ENCODE peak calls at places on chromosomes 16 and 17, in five cellular contexts. W is GM12878, P is body of pancreas, C is right lobe of liver, S is IMR-90. A is an unnamed sample.

GRCh38 chr17:64097196-64097936 is 32.6 kb downstream of the ERN1 start:
- ATAC-seq in C (no peak), W (no peak), S (peak), P (no peak), A (peak)

GRCh38 chr17:55089955-55090573 is 121.5 kb downstream of the STXBP4 start:
- ATAC-seq in C (peak), S (no peak), W (peak), P (no peak), A (no peak)

GRCh38 chr17:55584055-55584685 is 72.9 kb upstream of the SMIM36 start:
- ATAC-seq in S (no peak), P (no peak), C (peak), W (no peak), A (peak)

GRCh38 chr17:48505788-48506187 is 25.0 kb downstream of the HOXB1 start:
- ATAC-seq in S (peak), W (peak), P (peak), C (peak), A (peak)

GRCh38 chr17:81429353-81429774 is 34.1 kb downstream of the BAHCC1 start:
- ATAC-seq in W (peak), S (peak), C (peak), P (peak), A (peak)

GRCh38 chr17:38591759-38592241 is 14.0 kb downstream of the SRCIN1 start:
- ATAC-seq in P (no peak), C (peak), W (peak), S (no peak), A (no peak)

GRCh38 chr17:2054262-2054739 is 602 bp upstream of the HIC1 start:
- ATAC-seq in W (peak), C (no peak), S (peak), P (no peak), A (no peak)

GRCh38 chr17:18987862-18988545 is 16.6 kb downstream of the FAM83G start:
- ATAC-seq in S (no peak), P (no peak), C (peak), W (no peak), A (no peak)

GRCh38 chr17:76138896-76139248 is 2.2 kb downstream of the FOXJ1 start:
- ATAC-seq in S (no peak), W (no peak), C (no peak), P (no peak), A (no peak)

GRCh38 chr17:71057448-71057847 is 888.1 kb downstream of the KCNJ2 start:
- ATAC-seq in C (peak), P (no peak), W (no peak), S (no peak), A (no peak)

GRCh38 chr16:23482778-23483177 is 27.5 kb downstream of the GGA2 start:
- ATAC-seq in W (no peak), P (no peak), C (no peak), S (no peak), A (no peak)

GRCh38 chr17:9948967-9949366 is 43.9 kb upstream of the RCVRN start:
- ATAC-seq in S (no peak), C (no peak), P (peak), W (no peak), A (peak)

GRCh38 chr16:77599793-77600415 is 122.4 kb upstream of the NUDT7 start:
- ATAC-seq in P (no peak), C (peak), S (peak), W (peak), A (no peak)

GRCh38 chr17:82031885-82032627 is 578 bp downstream of the RAC3 start:
- ATAC-seq in P (peak), W (peak), C (peak), S (peak), A (no peak)

GRCh38 chr17:64378890-64379354 is 11.7 kb downstream of the PECAM1 start:
- ATAC-seq in W (peak), C (peak), S (no peak), P (no peak), A (peak)

GRCh38 chr17:38730526-38731379 is 612 bp downstream of the CISD3 start:
- ATAC-seq in S (peak), C (peak), P (peak), W (peak), A (peak)

GRCh38 chr17:41793749-41794602 is 7.5 kb upstream of the JUP start:
- ATAC-seq in S (no peak), P (peak), W (no peak), C (no peak), A (no peak)

GRCh38 chr17:69284646-69285045 is 42.3 kb downstream of the ABCA5 start:
- ATAC-seq in S (no peak), P (no peak), C (no peak), W (no peak), A (no peak)

GRCh38 chr16:23504076-23504452 is 6.2 kb downstream of the GGA2 start:
- ATAC-seq in C (no peak), S (no peak), P (peak), W (peak), A (peak)

GRCh38 chr16:87178177-87178863 is 138.9 kb downstream of the C16orf95 start:
- ATAC-seq in W (no peak), P (no peak), C (peak), S (peak), A (no peak)
- TF ChIP-seq POLR2A in W (no peak), P (no peak), C (no peak), S (no peak), A (no peak)

GRCh38 chr17:17154981-17155380 is 51.2 kb downstream of the PLD6 start:
- ATAC-seq in S (no peak), C (no peak), W (no peak), P (no peak), A (no peak)

GRCh38 chr17:17155568-17155967 is 50.6 kb downstream of the PLD6 start:
- ATAC-seq in P (no peak), S (no peak), C (peak), W (no peak), A (no peak)

GRCh38 chr17:17153071-17153470 is 53.1 kb downstream of the PLD6 start:
- ATAC-seq in P (no peak), C (no peak), S (no peak), W (no peak), A (no peak)

GRCh38 chr17:17153709-17154108 is 52.4 kb downstream of the PLD6 start:
- ATAC-seq in C (no peak), S (no peak), P (no peak), W (no peak), A (no peak)

GRCh38 chr17:17154556-17154955 is 51.6 kb downstream of the PLD6 start:
- ATAC-seq in W (no peak), S (no peak), C (no peak), P (no peak), A (no peak)
- H3K27ac ChIP-seq in W (no peak), S (no peak), C (no peak), P (no peak), A (no peak)

GRCh38 chr16:89217388-89218191 is at the start of gene ZNF778:
- ATAC-seq in P (peak), S (peak), C (peak), W (peak), A (peak)
- TF ChIP-seq POLR2A in P (peak), S (peak), C (peak), W (peak), A (peak)

DNA sequence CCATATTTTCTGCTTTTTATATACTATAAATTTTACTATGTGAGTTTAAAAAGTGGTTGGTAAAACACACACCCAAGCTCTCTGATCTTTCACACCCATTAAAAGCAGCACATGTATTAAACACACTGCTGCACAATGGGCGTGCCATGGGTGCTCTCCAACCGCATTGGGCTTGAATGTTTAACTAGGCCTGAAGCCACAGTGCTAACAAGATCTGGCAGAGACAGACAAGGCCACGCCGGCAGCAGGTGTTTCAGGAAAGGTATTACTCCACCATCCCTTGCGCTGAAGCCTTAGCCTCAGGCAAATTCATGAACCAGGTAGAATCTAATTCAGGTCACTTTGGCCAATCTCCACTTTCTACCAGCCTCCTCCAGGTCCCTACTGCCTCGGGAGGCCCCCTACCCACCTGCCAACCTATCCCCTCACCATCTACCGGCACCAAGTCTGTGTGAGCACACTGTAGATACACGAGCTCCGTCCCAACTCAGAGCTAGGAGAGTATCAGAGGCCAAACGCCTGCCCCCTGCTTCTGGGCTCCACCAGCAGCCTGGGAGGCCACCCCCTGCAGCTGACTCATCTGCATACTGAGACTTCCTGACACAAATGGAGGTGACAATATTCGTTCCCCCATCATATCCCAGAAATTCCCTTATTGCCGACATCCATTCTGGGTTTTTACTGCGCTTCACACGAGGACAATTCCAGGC is 95.0 kb downstream of the ADCY9 start:
- ATAC-seq in C (peak), W (peak), S (peak), P (peak), A (no peak)
- H3K27ac ChIP-seq in C (no peak), W (no peak), S (no peak), P (peak), A (no peak)

A was measured in gastroesophageal sphincter.